ENCODE peak calls at places on chromosomes 12 and 14, in four cellular contexts. O is adipocyte, Y is ELF-1, M is vagina. W is an unnamed sample.

GRCh38 chr12:6961278-6961694 is 9.2 kb downstream of the PHB2 start:
- DNase-seq in O (no peak), Y (no peak), M (no peak), W (no peak)

GRCh38 chr14:55705651-55706340 is 125.8 kb downstream of the KTN1 start:
- DNase-seq in M (no peak), Y (no peak), O (no peak), W (no peak)

GRCh38 chr12:131796754-131797587 is 31.2 kb upstream of the MMP17 start:
- DNase-seq in O (no peak), Y (no peak), M (no peak), W (no peak)

GRCh38 chr12:645563-646071 is 17.6 kb downstream of the NINJ2 start:
- DNase-seq in O (peak), Y (no peak), M (no peak), W (no peak)

GRCh38 chr12:46263140-46264017 is 5.5 kb downstream of the SLC38A1 start:
- DNase-seq in M (no peak), Y (no peak), O (no peak), W (no peak)

GRCh38 chr14:75427482-75428229 is at the start of gene JDP2:
- DNase-seq in O (peak), M (no peak), Y (peak), W (peak)

GRCh38 chr12:100737168-100737567 is 57.4 kb upstream of the ANO4 start:
- DNase-seq in M (no peak), O (no peak), Y (peak), W (no peak)

GRCh38 chr12:50929831-50930230 is 22.5 kb upstream of the HIGD1C start:
- DNase-seq in Y (no peak), O (no peak), M (no peak), W (no peak)

GRCh38 chr12:106883421-106883820 is 72.3 kb upstream of the TMEM263 start:
- DNase-seq in O (no peak), Y (no peak), M (no peak), W (no peak)

GRCh38 chr14:94100847-94101246 is 9.7 kb upstream of the IFI27 start:
- DNase-seq in O (peak), Y (no peak), M (no peak), W (no peak)

GRCh38 chr12:116236148-116236731 is 41.3 kb downstream of the MED13L start:
- DNase-seq in M (no peak), O (peak), Y (no peak), W (no peak)

GRCh38 chr14:68964300-68965093 is 14.6 kb downstream of the ACTN1 start:
- DNase-seq in O (peak), Y (no peak), M (no peak), W (no peak)

GRCh38 chr14:81193924-81194633 is 26.7 kb downstream of the GTF2A1 start:
- DNase-seq in M (no peak), O (no peak), Y (no peak), W (no peak)

GRCh38 chr12:99259040-99259934 is 388.3 kb upstream of the GARIN6 start:
- DNase-seq in Y (peak), O (peak), M (no peak), W (no peak)

GRCh38 chr14:28751467-28752058 is 15.0 kb upstream of the FOXG1 start:
- DNase-seq in O (peak), Y (peak), M (no peak), W (no peak)

GRCh38 chr14:65173973-65174693 is 71.8 kb upstream of the MAX start:
- DNase-seq in O (no peak), Y (peak), M (no peak), W (no peak)

GRCh38 chr14:99899578-99900178 is 106.5 kb downstream of the EML1 start:
- DNase-seq in Y (no peak), M (no peak), O (peak), W (no peak)

GRCh38 chr12:61870658-61871559 is 389.3 kb upstream of the USP15 start:
- DNase-seq in M (no peak), Y (no peak), O (no peak), W (no peak)

GRCh38 chr12:20370001-20370381 is 1.7 kb downstream of the PDE3A start:
- DNase-seq in Y (peak), O (peak), M (no peak), W (no peak)

GRCh38 chr12:74890237-74890599 is 319.4 kb downstream of the KCNC2 start:
- DNase-seq in M (no peak), O (peak), Y (no peak), W (no peak)